ENCODE peak calls at places on chromosomes 16 and 17, in five cellular contexts. B is IMR-90, Z is H1, V is mesenchymal stem cell, Y is H9. F is an unnamed sample.
A peak's percentile ranks its signal among the peaks of the same experiment; 100 is the strongest.

GRCh38 chr17:79363552-79364275 is 247.1 kb downstream of the RBFOX3 start:
- DNase-seq in V (no peak), B (no peak), Z (no peak), Y (no peak), F (no peak)

GRCh38 chr17:15882058-15882720 is 62.7 kb upstream of the ADORA2B start:
- DNase-seq in B (no peak), Z (peak; percentile 61), V (peak; percentile 24), Y (peak; percentile 85), F (peak; percentile 70)

GRCh38 chr17:35801583-35802224 is 6.3 kb upstream of the MMP28 start:
- DNase-seq in Y (no peak), V (peak; percentile 71), Z (no peak), B (no peak), F (no peak)

GRCh38 chr16:31480851-31481250 is 2.1 kb upstream of the SLC5A2 start:
- DNase-seq in Y (no peak), B (no peak), V (no peak), Z (no peak), F (no peak)

GRCh38 chr16:11686713-11687112 is 18.5 kb downstream of the SNN start:
- DNase-seq in V (no peak), Z (no peak), Y (no peak), B (no peak), F (no peak)

GRCh38 chr17:70848785-70849184 is 679.5 kb downstream of the KCNJ2 start:
- DNase-seq in Y (no peak), V (no peak), B (peak; percentile 78), Z (no peak), F (no peak)

GRCh38 chr16:56945847-56946527 is 14.0 kb downstream of the HERPUD1 start:
- DNase-seq in Y (no peak), B (no peak), V (no peak), Z (no peak), F (peak; percentile 92)

GRCh38 chr16:75927824-75928223 is 201.5 kb upstream of the CPHXL start:
- DNase-seq in Z (no peak), Y (peak; percentile 33), B (no peak), V (no peak), F (no peak)

GRCh38 chr16:1766701-1767100 is 4.6 kb downstream of the NME3 start:
- DNase-seq in Y (no peak), Z (no peak), V (no peak), B (no peak), F (no peak)

GRCh38 chr17:49193513-49194296 is 16.7 kb downstream of the GNGT2 start:
- DNase-seq in Y (peak; percentile 79), V (peak; percentile 85), B (peak; percentile 51), Z (peak; percentile 72), F (peak; percentile 16)

GRCh38 chr17:77801545-77802332 is 156.8 kb upstream of the TNRC6C start:
- DNase-seq in V (no peak), Y (no peak), B (no peak), Z (no peak), F (no peak)

GRCh38 chr16:10976663-10977062 is 32.3 kb downstream of the CLEC16A start:
- DNase-seq in Y (no peak), B (no peak), Z (no peak), V (peak; percentile 58), F (no peak)

GRCh38 chr17:35051183-35051578 is 12.3 kb downstream of the RFFL start:
- DNase-seq in Z (no peak), B (no peak), Y (no peak), V (peak; percentile 55), F (no peak)

GRCh38 chr17:29557085-29557697 is 9.6 kb downstream of the ABHD15 start:
- DNase-seq in Z (peak; percentile 13), V (peak; percentile 26), B (peak; percentile 62), Y (no peak), F (peak; percentile 52)

GRCh38 chr16:50121721-50122445 is 31.2 kb upstream of the TENT4B start:
- DNase-seq in V (no peak), B (no peak), Y (no peak), Z (no peak), F (no peak)

GRCh38 chr17:49106366-49107210 is 26.0 kb upstream of the B4GALNT2 start:
- DNase-seq in V (peak; percentile 93), Z (no peak), B (peak; percentile 83), Y (no peak), F (peak; percentile 95)

GRCh38 chr17:15261063-15261817 is 3.9 kb downstream of the PMP22 start:
- DNase-seq in Z (no peak), Y (peak; percentile 75), B (peak; percentile 60), V (peak; percentile 80), F (no peak)

GRCh38 chr17:34797724-34798123 is 163.5 kb downstream of the CCT6B start:
- DNase-seq in V (no peak), B (peak; percentile 18), Z (peak; percentile 87), Y (peak; percentile 88), F (peak; percentile 8)

GRCh38 chr17:81863123-81863675 is 2.9 kb upstream of the P4HB start:
- DNase-seq in V (peak; percentile 20), Z (no peak), Y (no peak), B (no peak), F (no peak)

GRCh38 chr16:10080031-10080772 is 102.0 kb downstream of the GRIN2A start:
- DNase-seq in Z (no peak), Y (no peak), V (peak; percentile 68), B (no peak), F (peak; percentile 60)

GRCh38 chr17:67733371-67733770 is 15.6 kb downstream of the NOL11 start:
- DNase-seq in Z (no peak), B (no peak), V (no peak), Y (no peak), F (no peak)

GRCh38 chr16:78816499-78817441 is 717.3 kb downstream of the WWOX start:
- DNase-seq in V (peak; percentile 87), B (no peak), Z (no peak), Y (no peak), F (peak; percentile 67)

GRCh38 chr17:73950515-73950914 is 253.0 kb upstream of the RPL38 start:
- DNase-seq in Z (no peak), B (no peak), Y (peak; percentile 56), V (no peak), F (no peak)

GRCh38 chr16:84178146-84178765 is 8.6 kb downstream of the TAF1C start:
- DNase-seq in V (no peak), Z (no peak), Y (no peak), B (no peak), F (no peak)

GRCh38 chr17:81996232-81996756 is 18.9 kb downstream of the ASPSCR1 start:
- DNase-seq in V (no peak), B (no peak), Z (no peak), Y (no peak), F (no peak)

GRCh38 chr16:1557576-1557975 is 24.1 kb downstream of the TMEM204 start:
- DNase-seq in Z (no peak), V (no peak), B (no peak), Y (no peak), F (no peak)

GRCh38 chr16:89230210-89230609 is 12.7 kb downstream of the ZNF778 start:
- DNase-seq in Y (no peak), Z (no peak), B (no peak), V (no peak), F (no peak)
- H4K91ac ChIP-seq in Y (no peak overlapping the region), Z (no peak overlapping the region), B (no peak overlapping the region), V (no peak overlapping the region), F (no peak overlapping the region)

GRCh38 chr16:67101683-67102082 is 8.1 kb upstream of the PHAF1 start:
- DNase-seq in B (peak; percentile 72), Y (no peak), Z (no peak), V (peak; percentile 44), F (no peak)

GRCh38 chr16:67098599-67098998 is 11.1 kb upstream of the PHAF1 start:
- DNase-seq in Y (no peak), V (no peak), B (no peak), Z (no peak), F (no peak)

GRCh38 chr16:67100569-67101300 is 9.0 kb upstream of the PHAF1 start:
- DNase-seq in Y (no peak), V (peak; percentile 67), B (peak; percentile 56), Z (no peak), F (peak; percentile 70)

GRCh38 chr16:67104061-67104460 is 5.7 kb upstream of the PHAF1 start:
- DNase-seq in V (peak; percentile 41), Z (peak; percentile 64), Y (peak; percentile 68), B (peak; percentile 23), F (peak; percentile 82)

DNA sequence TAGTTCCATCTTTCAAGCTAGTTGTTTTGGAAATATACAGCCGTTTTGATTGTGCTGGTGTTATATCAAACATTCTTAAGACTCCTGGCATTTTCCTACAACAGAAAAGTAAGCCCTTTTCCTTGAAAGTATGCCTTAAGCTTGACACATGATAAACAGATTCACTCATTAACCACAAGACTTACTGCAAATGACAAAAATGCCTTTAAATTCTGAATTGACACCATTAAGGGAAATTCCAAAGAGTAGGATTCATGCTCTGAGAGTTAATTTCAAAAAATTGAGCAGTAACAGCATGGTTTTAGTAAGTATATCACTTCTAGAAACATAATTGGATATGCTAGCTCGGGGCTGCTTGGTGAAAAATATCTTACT is 8.5 kb upstream of the PHAF1 start:
- DNase-seq in Z (no peak), Y (no peak), V (peak; percentile 42), B (peak; percentile 35), F (no peak)
- H3K18ac ChIP-seq in Z (no peak overlapping the region), Y (no peak overlapping the region), V (no peak overlapping the region), B (no peak overlapping the region), F (no peak overlapping the region)

DNA sequence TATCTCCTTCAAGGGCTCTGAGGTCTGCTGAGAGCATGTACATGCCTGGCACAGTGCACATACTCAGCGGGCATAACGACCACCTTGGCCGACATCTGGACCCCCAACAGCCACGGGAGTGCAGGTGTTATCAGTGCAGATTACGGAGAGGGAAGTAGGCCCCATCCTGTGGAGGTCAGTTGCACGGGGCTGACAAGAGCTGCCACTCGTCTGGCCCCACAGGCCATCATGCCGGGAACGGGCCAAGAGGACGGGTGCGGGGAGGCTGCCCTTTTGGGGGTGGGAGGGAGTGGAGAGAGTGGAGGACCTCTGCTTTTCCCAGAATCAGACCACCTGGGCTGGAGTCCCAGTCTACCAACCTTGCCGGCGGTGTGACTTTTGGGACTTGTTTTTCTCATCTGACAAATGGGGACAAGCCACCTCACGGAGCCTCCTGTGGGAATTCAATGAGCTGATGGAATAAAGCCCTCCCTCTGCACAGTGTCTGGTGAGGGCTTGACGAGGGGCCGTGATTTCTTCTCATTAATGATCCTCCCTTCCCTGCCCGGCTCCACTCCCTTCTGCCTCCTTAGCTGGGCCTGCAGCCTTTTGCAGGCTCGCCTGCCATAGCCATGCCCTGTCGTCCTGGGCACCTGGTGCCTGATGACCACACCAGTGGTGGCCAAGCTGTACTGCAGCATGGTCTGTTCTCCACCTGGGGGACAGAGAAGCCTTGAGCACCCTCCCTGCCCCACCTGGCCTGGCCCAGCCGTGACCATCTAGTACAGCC is 4.6 kb downstream of the PRSS33 start:
- DNase-seq in B (no peak), Z (no peak), V (no peak), Y (peak; percentile 41), F (no peak)
- H4K91ac ChIP-seq in B (no peak overlapping the region), Z (no peak overlapping the region), V (no peak overlapping the region), Y (peak overlapping the region; percentile 20), F (no peak overlapping the region)

DNA sequence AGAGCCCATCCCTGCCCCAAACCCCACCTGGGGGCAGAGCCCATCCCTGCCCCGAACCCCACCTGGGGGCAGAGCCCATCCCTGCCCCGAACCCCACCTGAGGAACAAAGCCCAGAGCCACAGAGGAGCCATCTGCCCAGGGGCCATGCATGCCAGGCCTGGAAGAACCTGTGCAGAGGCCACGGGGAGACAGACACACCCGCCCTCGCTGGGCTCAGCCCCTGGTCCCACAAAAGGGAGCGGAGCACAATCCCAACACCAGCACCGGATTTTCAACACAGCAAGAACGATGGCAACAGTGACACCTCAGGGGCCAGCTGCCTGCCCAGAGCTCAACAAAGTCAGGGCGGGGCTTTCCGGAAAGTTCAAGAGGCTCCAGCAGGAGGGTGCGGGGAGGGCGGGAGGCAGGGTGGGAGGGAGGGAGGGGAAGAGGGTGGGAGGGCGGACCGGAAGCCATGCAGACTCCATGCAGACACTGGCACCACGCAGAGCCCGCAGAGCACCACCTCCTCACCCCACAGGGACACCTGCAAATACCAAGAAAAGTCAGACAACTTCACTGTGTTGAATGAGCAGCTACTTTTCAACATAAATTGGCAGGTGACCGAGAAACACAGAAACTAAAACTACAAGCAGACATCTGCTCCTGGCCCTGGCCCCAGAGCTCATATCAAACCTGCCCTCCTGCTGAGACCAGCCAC is 27.9 kb upstream of the C16orf95 start:
- DNase-seq in B (no peak), Y (peak; percentile 39), V (no peak), Z (no peak), F (no peak)
- H3K18ac ChIP-seq in B (no peak overlapping the region), Y (no peak overlapping the region), V (no peak overlapping the region), Z (peak overlapping the region; percentile 28), F (no peak overlapping the region)

F was measured in trophoblast cell.